ENCODE peak calls at places on chromosomes 6 and 20, in seven cellular contexts. W is activated CD8-positive, alpha-beta T cell treated with anti-CD3 and anti-CD28 coated beads for 36 hours; P is colonic mucosa; L is Peyer's patch; E is fibroblast of the aortic adventitia; U is bronchial epithelial cell; X is kidney epithelial cell. A is an unnamed sample.

GRCh38 chr20:62501801-62502495 is 26.2 kb upstream of the GATA5 start:
- DNase-seq in E (peak), X (peak), P (no peak), L (no peak), W (peak), U (peak), A (no peak)

GRCh38 chr20:48282591-48283228 is 497.4 kb upstream of the SULF2 start:
- DNase-seq in L (no peak), W (peak), P (no peak), X (no peak), U (no peak), E (no peak), A (no peak)

GRCh38 chr6:33588894-33589293 is 8.8 kb upstream of the BAK1 start:
- DNase-seq in W (no peak), P (no peak), U (no peak), L (no peak), X (no peak), E (no peak), A (no peak)

GRCh38 chr6:35453236-35453635 is 1.1 kb downstream of the FANCE start:
- DNase-seq in W (no peak), L (no peak), X (no peak), P (no peak), E (peak), U (no peak), A (no peak)

GRCh38 chr6:23174781-23175361 is 605.5 kb downstream of the HDGFL1 start:
- DNase-seq in P (no peak), E (peak), L (no peak), U (peak), X (peak), W (no peak), A (no peak)

GRCh38 chr20:44017211-44017610 is 102.6 kb downstream of the TOX2 start:
- DNase-seq in L (no peak), W (no peak), U (no peak), P (no peak), E (no peak), X (no peak), A (no peak)

GRCh38 chr20:2820084-2820895 is 4.1 kb downstream of the TMEM239 start:
- DNase-seq in P (no peak), W (no peak), X (no peak), U (no peak), E (peak), L (no peak), A (no peak)

GRCh38 chr6:163672710-163673109 is 258.2 kb downstream of the QKI start:
- DNase-seq in W (no peak), U (no peak), P (no peak), E (no peak), X (no peak), L (no peak), A (no peak)

GRCh38 chr6:11650297-11650696 is 112.7 kb downstream of the TMEM170B start:
- DNase-seq in E (peak), U (peak), W (no peak), L (no peak), P (no peak), X (peak), A (no peak)

GRCh38 chr20:16493486-16493885 is 79.8 kb downstream of the KIF16B start:
- DNase-seq in L (no peak), P (no peak), U (no peak), E (no peak), X (no peak), W (no peak), A (no peak)

GRCh38 chr20:44738779-44739477 is 6.7 kb upstream of the KCNK15 start:
- DNase-seq in U (peak), E (peak), P (peak), X (no peak), W (peak), L (peak), A (no peak)

GRCh38 chr20:58196402-58197184 is 31.9 kb downstream of the ANKRD60 start:
- DNase-seq in E (no peak), W (no peak), X (no peak), P (no peak), U (no peak), L (no peak), A (no peak)

GRCh38 chr20:62923669-62924566 is 2.4 kb downstream of the DIDO1 start:
- DNase-seq in P (no peak), L (no peak), U (no peak), E (no peak), W (no peak), X (no peak), A (no peak)

GRCh38 chr20:45857836-45858250 is 429 bp downstream of the ZSWIM3 start:
- DNase-seq in U (no peak), X (no peak), E (no peak), W (peak), P (no peak), L (no peak), A (no peak)

GRCh38 chr6:88749849-88750248 is 213.6 kb downstream of the RNGTT start:
- DNase-seq in U (peak), E (no peak), W (no peak), P (no peak), L (no peak), X (no peak), A (no peak)

GRCh38 chr6:73768630-73769029 is 72.6 kb downstream of the CD109 start:
- DNase-seq in P (no peak), E (no peak), X (no peak), U (no peak), W (no peak), L (no peak), A (no peak)

GRCh38 chr20:48604426-48604825 is 223.4 kb downstream of the PREX1 start:
- DNase-seq in X (no peak), E (no peak), L (no peak), P (no peak), W (no peak), U (no peak), A (no peak)

GRCh38 chr20:43558412-43559146 is at the start of gene SGK2:
- DNase-seq in E (peak), P (peak), X (peak), U (peak), L (no peak), W (no peak), A (no peak)

GRCh38 chr6:105650367-105650766 is 247.5 kb upstream of the PREP start:
- DNase-seq in L (no peak), X (no peak), P (no peak), U (no peak), E (no peak), W (no peak), A (no peak)

GRCh38 chr6:161319231-161319630 is 45.4 kb upstream of the AGPAT4 start:
- DNase-seq in X (no peak), E (no peak), U (no peak), P (no peak), W (no peak), L (no peak), A (no peak)

GRCh38 chr20:31494131-31494530 is 19.0 kb downstream of the REM1 start:
- DNase-seq in L (no peak), E (peak), U (peak), P (no peak), W (no peak), X (no peak), A (no peak)

GRCh38 chr6:169807219-169807618 is 55.8 kb downstream of the ERMARD start:
- DNase-seq in L (no peak), X (no peak), U (no peak), W (no peak), P (no peak), E (no peak), A (no peak)

GRCh38 chr6:163309491-163310026 is 105.0 kb upstream of the QKI start:
- DNase-seq in W (no peak), U (peak), X (peak), E (no peak), P (no peak), L (no peak), A (no peak)

GRCh38 chr6:107666084-107666981 is 157.8 kb downstream of the SCML4 start:
- DNase-seq in W (no peak), E (peak), X (no peak), P (no peak), U (peak), L (no peak), A (no peak)

GRCh38 chr6:57301755-57302154 is 15.7 kb upstream of the PRIM2 start:
- DNase-seq in W (no peak), X (no peak), E (no peak), L (no peak), P (no peak), U (no peak), A (no peak)

GRCh38 chr20:16246870-16247269 is 326.4 kb downstream of the KIF16B start:
- DNase-seq in W (no peak), E (no peak), X (no peak), L (no peak), P (no peak), U (no peak), A (no peak)

GRCh38 chr6:35486005-35486925 is 10.6 kb downstream of the TEAD3 start:
- DNase-seq in U (peak), W (no peak), E (peak), X (no peak), L (no peak), P (peak), A (peak)

GRCh38 chr6:134240664-134241431 is 77.1 kb downstream of the SGK1 start:
- DNase-seq in W (peak), L (peak), E (no peak), X (no peak), P (peak), U (peak), A (no peak)

GRCh38 chr20:62614961-62615680 is 27.2 kb upstream of the SLCO4A1 start:
- DNase-seq in L (no peak), X (no peak), W (no peak), U (no peak), P (no peak), E (no peak), A (no peak)

GRCh38 chr6:36252005-36252404 is 17.9 kb upstream of the PNPLA1 start:
- DNase-seq in E (peak), W (no peak), L (no peak), P (no peak), X (no peak), U (no peak), A (no peak)

GRCh38 chr6:92930212-92930611 is 489.1 kb downstream of the EPHA7 start:
- DNase-seq in L (no peak), E (no peak), W (no peak), U (no peak), X (no peak), P (no peak), A (no peak)

GRCh38 chr20:19012671-19013070 is 199.1 kb downstream of the SCP2D1 start:
- DNase-seq in X (no peak), L (no peak), E (no peak), W (no peak), P (peak), U (peak), A (no peak)

GRCh38 chr6:116073765-116074450 is 13.2 kb upstream of the FRK start:
- DNase-seq in E (peak), X (peak), W (no peak), P (no peak), U (peak), L (no peak), A (no peak)

GRCh38 chr6:15260099-15260821 is 14.4 kb downstream of the JARID2 start:
- DNase-seq in P (no peak), U (no peak), L (no peak), W (no peak), X (no peak), E (peak), A (no peak)

GRCh38 chr20:39378781-39379180 is 416.6 kb downstream of the DHX35 start:
- DNase-seq in E (no peak), W (no peak), L (no peak), X (no peak), P (no peak), U (no peak), A (no peak)

DNA sequence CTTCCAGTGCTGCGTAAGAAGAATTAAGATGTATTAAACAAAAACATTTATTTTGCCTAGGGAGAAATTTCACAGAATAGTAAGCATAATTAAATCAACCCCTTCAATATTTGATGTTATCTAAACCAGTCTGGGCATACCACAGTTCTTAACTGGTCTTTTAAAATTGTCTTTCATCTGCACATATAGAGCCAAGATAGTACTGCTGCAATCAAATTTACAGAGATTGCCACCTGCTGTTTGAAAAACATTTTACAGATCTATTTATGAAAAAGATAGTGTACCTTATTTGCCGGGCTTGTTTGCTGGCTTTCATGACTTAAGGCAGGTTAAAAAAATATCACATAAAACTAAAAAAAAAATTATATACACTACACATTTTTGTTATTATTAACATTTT is 323.2 kb downstream of the ADGRB3 start:
- DNase-seq in U (peak), E (peak), W (no peak), P (no peak), L (no peak), X (no peak), A (no peak)
- TF ChIP-seq CTCF in U (no peak), E (no peak), W (no peak), P (no peak), L (no peak), X (peak), A (peak)

DNA sequence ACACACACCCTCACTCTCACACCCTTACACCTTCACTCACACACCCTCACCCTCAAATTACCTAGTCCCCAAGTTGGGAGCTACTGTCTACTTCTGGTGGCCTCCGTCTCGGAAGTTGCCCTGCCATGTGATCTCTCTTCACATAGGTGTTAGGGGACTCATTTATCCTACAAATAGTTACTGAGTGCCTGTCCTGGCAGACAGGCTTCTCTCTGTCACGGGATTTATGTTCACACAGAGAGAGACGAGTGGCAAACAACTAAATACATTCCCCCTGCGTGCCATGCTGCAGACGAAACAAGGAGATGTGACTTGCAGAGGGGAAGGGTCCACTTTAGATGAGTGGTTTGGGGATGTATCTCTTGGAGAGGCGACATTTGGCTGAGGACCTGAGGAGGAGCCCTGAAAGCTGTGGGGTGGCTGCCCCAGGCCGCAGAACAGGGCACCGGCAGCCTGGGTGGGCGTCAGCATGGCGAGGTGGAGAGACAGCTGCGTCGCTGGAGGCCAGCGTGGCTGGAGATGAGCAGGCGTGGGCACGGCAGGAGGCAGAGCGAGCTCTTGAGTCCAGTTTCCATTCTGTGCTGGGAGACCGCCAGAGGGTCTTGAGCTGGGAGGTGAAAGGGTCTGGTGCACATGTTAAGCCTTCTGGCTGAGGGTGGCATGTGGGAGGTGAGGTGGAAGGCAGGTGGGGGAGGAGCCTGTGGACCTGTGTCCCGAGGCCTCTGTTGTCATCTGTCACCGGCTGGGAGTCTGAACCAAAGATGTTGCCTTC is 17.2 kb downstream of the DYNLT1 start:
- DNase-seq in P (peak), E (no peak), W (no peak), L (no peak), X (no peak), U (no peak), A (no peak)
- TF ChIP-seq CTCF in P (no peak), E (no peak), W (no peak), L (no peak), X (no peak), U (no peak), A (no peak)

GRCh38 chr6:85864453-85865401 is 222.0 kb upstream of the SYNCRIP start:
- DNase-seq in P (no peak), X (no peak), W (no peak), U (peak), L (no peak), E (peak), A (no peak)
- TF ChIP-seq CTCF in P (no peak), X (no peak), W (no peak), U (peak), L (no peak), E (peak), A (no peak)

GRCh38 chr20:1474817-1475603 is 8.4 kb upstream of the NSFL1C start:
- DNase-seq in U (peak), P (no peak), E (no peak), L (no peak), W (peak), X (no peak), A (no peak)
- TF ChIP-seq CTCF in U (peak), P (no peak), E (no peak), L (no peak), W (peak), X (peak), A (no peak)

DNA sequence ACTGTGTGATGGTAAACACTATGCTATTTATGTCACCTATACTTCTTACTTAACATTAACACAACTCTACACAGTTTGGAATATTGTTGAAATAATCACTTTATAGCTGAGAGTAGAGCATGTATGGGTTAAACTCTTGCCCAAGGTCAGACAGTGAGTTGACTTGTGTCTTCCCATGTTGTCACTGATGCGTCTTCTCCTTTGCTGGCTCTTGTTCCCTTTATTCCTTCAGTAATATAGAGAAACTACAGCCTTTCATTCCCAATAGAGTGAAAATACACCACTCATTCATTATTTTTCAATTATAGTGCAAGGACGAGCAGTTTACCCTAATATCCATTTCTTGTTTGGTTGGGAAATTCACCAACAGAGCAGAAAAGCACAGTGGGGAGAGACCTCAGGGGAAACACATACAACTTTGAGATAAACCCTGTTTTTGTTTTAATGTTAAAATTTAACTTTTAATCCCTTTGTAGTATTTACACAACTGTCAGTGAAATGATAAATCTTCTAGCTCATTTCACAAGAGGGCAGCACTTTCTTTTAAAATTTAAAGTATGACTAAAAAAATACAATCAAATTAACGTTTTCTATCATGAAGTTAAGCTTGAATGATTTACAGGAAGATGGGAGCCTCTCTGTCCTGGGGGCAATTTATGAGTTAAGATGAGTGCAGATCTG is 363.0 kb downstream of the UTRN start:
- DNase-seq in L (no peak), U (no peak), P (no peak), W (no peak), E (no peak), X (no peak), A (no peak)
- TF ChIP-seq CTCF in L (no peak), U (no peak), P (peak), W (no peak), E (no peak), X (no peak), A (no peak)

DNA sequence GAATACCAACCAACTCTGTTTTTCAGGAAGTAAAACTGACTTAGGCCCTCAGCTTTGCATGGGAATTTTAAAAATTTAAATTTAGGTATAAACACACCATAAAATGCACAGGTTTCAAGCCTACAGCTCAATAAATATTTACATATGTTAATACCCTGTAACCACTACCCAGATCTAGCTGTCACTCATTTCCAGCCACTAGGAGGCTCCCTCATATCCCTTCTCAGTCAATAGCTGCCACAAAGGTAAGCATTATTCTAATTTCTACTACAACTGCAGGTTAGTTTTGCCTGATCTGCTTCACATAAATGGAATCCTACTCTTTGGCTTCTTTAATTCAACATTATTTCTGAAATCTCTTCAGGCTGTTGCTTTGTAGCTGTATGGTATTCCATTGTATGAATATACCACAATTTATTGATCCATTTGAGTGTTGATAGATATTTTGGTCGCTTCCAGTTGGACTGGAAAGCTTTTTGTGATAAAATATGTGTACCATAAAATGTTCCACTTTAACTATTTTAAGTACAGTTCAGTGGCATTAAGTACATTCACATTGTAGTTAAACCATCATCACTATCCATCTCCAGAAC is 32.5 kb upstream of the MEI4 start:
- DNase-seq in U (peak), X (no peak), L (no peak), W (peak), E (no peak), P (peak), A (no peak)
- TF ChIP-seq CTCF in U (peak), X (peak), L (peak), W (peak), E (no peak), P (peak), A (peak)

DNA sequence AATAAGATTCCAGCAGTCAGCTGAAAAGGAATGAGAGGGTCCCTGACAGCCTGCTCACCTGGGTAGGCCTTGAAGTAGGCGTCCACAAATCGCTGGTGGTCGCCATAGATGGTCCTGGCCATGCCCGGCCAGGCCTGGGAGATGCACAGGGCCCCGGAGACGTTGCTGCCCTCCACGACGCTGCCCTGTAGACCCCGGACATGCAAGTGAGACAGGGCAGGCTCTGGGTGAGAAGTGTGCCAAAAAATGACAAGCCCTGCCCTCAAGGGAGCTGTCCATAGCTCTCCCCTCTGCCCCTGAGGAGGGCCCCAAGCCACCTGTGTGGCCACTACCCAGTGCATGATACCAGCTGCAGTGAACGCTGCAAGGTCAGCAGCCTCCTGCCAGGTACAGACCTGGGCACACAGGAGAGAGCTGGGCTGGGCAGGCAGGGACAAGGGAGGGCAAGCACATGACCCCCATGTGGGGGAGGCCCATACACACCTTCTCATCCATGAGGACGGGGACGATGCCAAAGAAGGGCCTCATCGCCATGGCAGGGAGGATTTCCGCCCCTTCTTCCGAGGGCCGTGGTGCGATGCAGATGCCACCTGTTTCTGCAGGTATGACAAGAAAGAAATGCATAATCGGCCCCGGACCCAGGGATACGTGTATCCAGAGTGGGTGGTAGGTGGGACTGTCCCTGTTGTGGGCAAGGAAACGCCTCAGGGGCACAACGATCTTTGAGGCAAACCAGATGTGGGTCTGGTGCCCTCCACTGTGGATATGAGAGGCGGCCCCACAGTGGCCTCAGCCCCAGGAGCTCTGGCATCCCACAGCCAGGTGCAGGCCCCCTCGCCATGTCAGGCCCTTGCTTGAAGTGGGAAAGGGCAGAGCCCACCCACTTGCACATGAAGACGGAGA is 21.2 kb upstream of the APMAP start:
- DNase-seq in W (no peak), L (no peak), U (no peak), P (no peak), E (no peak), X (no peak), A (no peak)
- TF ChIP-seq CTCF in W (no peak), L (no peak), U (no peak), P (no peak), E (no peak), X (no peak), A (no peak)

A was measured in mesothelial cell of epicardium.